ENCODE peak calls at places on chromosome 6, in five cellular contexts. One of them, this sample, is unnamed.

GRCh38 chr6:164693934-164694333 is 615.5 kb downstream of the C6orf118 start:
- DNase-seq in GM12864: no peak
- DNase-seq in A549: no peak
- DNase-seq in cardiac muscle cell: peak
- DNase-seq in fibroblast of lung: peak
- DNase-seq in this sample: no peak

GRCh38 chr6:31665501-31666336 is at the start of gene CSNK2B:
- DNase-seq in GM12864: peak
- DNase-seq in A549: peak
- DNase-seq in cardiac muscle cell: peak
- DNase-seq in fibroblast of lung: peak
- DNase-seq in this sample: peak

GRCh38 chr6:106748547-106749207 is 119.3 kb downstream of the QRSL1 start:
- DNase-seq in GM12864: no peak
- DNase-seq in A549: no peak
- DNase-seq in cardiac muscle cell: no peak
- DNase-seq in fibroblast of lung: no peak
- DNase-seq in this sample: no peak

GRCh38 chr6:98825602-98826230 is 8.7 kb upstream of the POU3F2 start:
- DNase-seq in GM12864: no peak
- DNase-seq in A549: no peak
- DNase-seq in cardiac muscle cell: no peak
- DNase-seq in fibroblast of lung: peak
- DNase-seq in this sample: no peak

GRCh38 chr6:106731144-106731842 is 101.9 kb downstream of the QRSL1 start:
- DNase-seq in GM12864: no peak
- DNase-seq in A549: peak
- DNase-seq in cardiac muscle cell: no peak
- DNase-seq in fibroblast of lung: no peak
- DNase-seq in this sample: no peak

GRCh38 chr6:128305228-128305627 is 215.2 kb downstream of the PTPRK start:
- DNase-seq in GM12864: no peak
- DNase-seq in A549: no peak
- DNase-seq in cardiac muscle cell: no peak
- DNase-seq in fibroblast of lung: peak
- DNase-seq in this sample: no peak

GRCh38 chr6:71420693-71421328 is 132.2 kb downstream of the OGFRL1 start:
- DNase-seq in GM12864: peak
- DNase-seq in A549: peak
- DNase-seq in cardiac muscle cell: peak
- DNase-seq in fibroblast of lung: peak
- DNase-seq in this sample: no peak

GRCh38 chr6:16982827-16983226 is 119.0 kb upstream of the STMND1 start:
- DNase-seq in GM12864: peak
- DNase-seq in A549: no peak
- DNase-seq in cardiac muscle cell: peak
- DNase-seq in fibroblast of lung: peak
- DNase-seq in this sample: no peak

GRCh38 chr6:156719395-156719719 is 57.8 kb upstream of the ARID1B start:
- DNase-seq in GM12864: no peak
- DNase-seq in A549: no peak
- DNase-seq in cardiac muscle cell: no peak
- DNase-seq in fibroblast of lung: no peak
- DNase-seq in this sample: no peak

GRCh38 chr6:138948028-138948427 is 40.0 kb downstream of the REPS1 start:
- DNase-seq in GM12864: no peak
- DNase-seq in A549: no peak
- DNase-seq in cardiac muscle cell: no peak
- DNase-seq in fibroblast of lung: no peak
- DNase-seq in this sample: no peak

GRCh38 chr6:1597924-1598323 is 11.8 kb upstream of the FOXC1 start:
- DNase-seq in GM12864: no peak
- DNase-seq in A549: no peak
- DNase-seq in cardiac muscle cell: peak
- DNase-seq in fibroblast of lung: no peak
- DNase-seq in this sample: no peak

GRCh38 chr6:19925533-19925932 is 88.4 kb downstream of the ID4 start:
- DNase-seq in GM12864: no peak
- DNase-seq in A549: no peak
- DNase-seq in cardiac muscle cell: no peak
- DNase-seq in fibroblast of lung: no peak
- DNase-seq in this sample: no peak

GRCh38 chr6:122438975-122439374 is 32.6 kb downstream of the SERINC1 start:
- DNase-seq in GM12864: no peak
- DNase-seq in A549: no peak
- DNase-seq in cardiac muscle cell: no peak
- DNase-seq in fibroblast of lung: no peak
- DNase-seq in this sample: no peak

GRCh38 chr6:130593200-130593599 is 227.4 kb downstream of the TMEM200A start:
- DNase-seq in GM12864: no peak
- DNase-seq in A549: no peak
- DNase-seq in cardiac muscle cell: no peak
- DNase-seq in fibroblast of lung: no peak
- DNase-seq in this sample: no peak

GRCh38 chr6:19210849-19211590 is 626.1 kb upstream of the ID4 start:
- DNase-seq in GM12864: no peak
- DNase-seq in A549: peak
- DNase-seq in cardiac muscle cell: peak
- DNase-seq in fibroblast of lung: no peak
- DNase-seq in this sample: no peak

GRCh38 chr6:105326838-105327745 is 75.8 kb downstream of the PREP start:
- DNase-seq in GM12864: no peak
- DNase-seq in A549: peak
- DNase-seq in cardiac muscle cell: no peak
- DNase-seq in fibroblast of lung: peak
- DNase-seq in this sample: no peak

GRCh38 chr6:24581084-24581669 is 64.8 kb downstream of the KIAA0319 start:
- DNase-seq in GM12864: peak
- DNase-seq in A549: peak
- DNase-seq in cardiac muscle cell: peak
- DNase-seq in fibroblast of lung: peak
- DNase-seq in this sample: peak

GRCh38 chr6:11341867-11342266 is 109.4 kb upstream of the NEDD9 start:
- DNase-seq in GM12864: no peak
- DNase-seq in A549: no peak
- DNase-seq in cardiac muscle cell: peak
- DNase-seq in fibroblast of lung: peak
- DNase-seq in this sample: no peak

GRCh38 chr6:138087549-138087948 is 19.7 kb downstream of the PERP start:
- DNase-seq in GM12864: no peak
- DNase-seq in A549: peak
- DNase-seq in cardiac muscle cell: no peak
- DNase-seq in fibroblast of lung: peak
- DNase-seq in this sample: no peak

GRCh38 chr6:161374971-161375873 is 101.4 kb upstream of the AGPAT4 start:
- DNase-seq in GM12864: no peak
- DNase-seq in A549: peak
- DNase-seq in cardiac muscle cell: peak
- DNase-seq in fibroblast of lung: peak
- DNase-seq in this sample: no peak

GRCh38 chr6:52361347-52361944 is 505 bp upstream of the PAQR8 start:
- DNase-seq in GM12864: no peak
- DNase-seq in A549: no peak
- DNase-seq in cardiac muscle cell: no peak
- DNase-seq in fibroblast of lung: peak
- DNase-seq in this sample: peak

GRCh38 chr6:68826501-68826900 is 191.4 kb downstream of the ADGRB3 start:
- DNase-seq in GM12864: no peak
- DNase-seq in A549: no peak
- DNase-seq in cardiac muscle cell: peak
- DNase-seq in fibroblast of lung: peak
- DNase-seq in this sample: no peak

GRCh38 chr6:105051941-105052471 is 95.1 kb downstream of the LIN28B start:
- DNase-seq in GM12864: no peak
- DNase-seq in A549: peak
- DNase-seq in cardiac muscle cell: peak
- DNase-seq in fibroblast of lung: peak
- DNase-seq in this sample: no peak

GRCh38 chr6:14002176-14002947 is 77.6 kb downstream of the RNF182 start:
- DNase-seq in GM12864: no peak
- DNase-seq in A549: no peak
- DNase-seq in cardiac muscle cell: no peak
- DNase-seq in fibroblast of lung: no peak
- DNase-seq in this sample: no peak

GRCh38 chr6:30682181-30683117 is 4.0 kb downstream of the PPP1R18 start:
- DNase-seq in GM12864: peak
- DNase-seq in A549: peak
- DNase-seq in cardiac muscle cell: peak
- DNase-seq in fibroblast of lung: peak
- DNase-seq in this sample: peak

GRCh38 chr6:133952815-133953633 is at the start of gene TBPL1:
- DNase-seq in GM12864: peak
- DNase-seq in A549: peak
- DNase-seq in cardiac muscle cell: peak
- DNase-seq in fibroblast of lung: peak
- DNase-seq in this sample: peak

GRCh38 chr6:133955136-133955576 is 2.1 kb downstream of the TBPL1 start:
- DNase-seq in GM12864: no peak
- DNase-seq in A549: no peak
- DNase-seq in cardiac muscle cell: no peak
- DNase-seq in fibroblast of lung: no peak
- DNase-seq in this sample: no peak

GRCh38 chr6:133951227-133951626 is 1.8 kb upstream of the TBPL1 start:
- DNase-seq in GM12864: no peak
- DNase-seq in A549: no peak
- DNase-seq in cardiac muscle cell: no peak
- DNase-seq in fibroblast of lung: no peak
- DNase-seq in this sample: no peak

GRCh38 chr6:133953634-133954415 is 801 bp downstream of the TBPL1 start:
- DNase-seq in GM12864: no peak
- DNase-seq in A549: no peak
- DNase-seq in cardiac muscle cell: no peak
- DNase-seq in fibroblast of lung: no peak
- DNase-seq in this sample: no peak

GRCh38 chr6:133951881-133952814 is 876 bp upstream of the TBPL1 start:
- DNase-seq in GM12864: peak
- DNase-seq in A549: peak
- DNase-seq in cardiac muscle cell: peak
- DNase-seq in fibroblast of lung: peak
- DNase-seq in this sample: peak
- TF ChIP-seq CTCF in GM12864: peak
- TF ChIP-seq CTCF in A549: no peak
- TF ChIP-seq CTCF in cardiac muscle cell: peak
- TF ChIP-seq CTCF in fibroblast of lung: peak
- TF ChIP-seq CTCF in this sample: peak

DNA sequence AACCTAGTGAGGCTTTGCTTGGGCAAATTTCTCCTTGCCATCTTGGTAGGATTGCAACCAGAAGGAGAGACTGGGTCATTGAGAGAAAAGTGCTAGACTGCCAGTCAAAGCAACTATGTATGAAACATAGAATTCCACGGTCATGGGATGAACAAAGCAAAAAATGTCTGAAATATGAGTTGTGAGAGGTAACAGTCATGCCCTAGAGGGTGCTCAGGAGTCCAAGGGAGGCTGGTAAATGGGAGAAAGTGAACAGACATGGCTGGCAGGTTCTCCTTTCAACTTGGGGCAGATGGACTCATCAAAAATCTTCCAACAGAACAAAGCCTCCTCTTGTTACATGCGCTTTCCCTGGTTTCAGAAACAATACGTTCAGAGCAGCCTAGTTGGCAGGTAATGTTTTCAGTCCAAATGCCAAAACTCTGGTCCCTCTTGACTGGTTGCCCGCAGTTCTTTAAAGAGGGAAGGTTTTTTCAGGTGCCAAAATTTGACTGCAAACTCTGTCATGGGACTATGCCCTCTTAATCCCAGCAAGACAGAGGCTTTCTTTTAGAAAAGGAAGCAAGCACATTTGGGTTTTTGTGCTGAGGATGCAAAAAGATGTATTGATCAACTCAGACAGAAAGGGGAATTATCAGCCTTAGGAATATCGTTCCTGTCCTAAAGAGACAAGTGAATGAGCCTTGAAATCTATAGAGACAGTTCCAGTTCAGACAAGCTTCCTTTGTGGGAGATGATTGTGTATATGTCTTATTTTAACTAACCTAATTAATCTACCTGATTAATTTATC is 68.5 kb upstream of the SASH1 start:
- DNase-seq in GM12864: no peak
- DNase-seq in A549: no peak
- DNase-seq in cardiac muscle cell: no peak
- DNase-seq in fibroblast of lung: no peak
- DNase-seq in this sample: no peak
- TF ChIP-seq CTCF in GM12864: no peak
- TF ChIP-seq CTCF in A549: no peak
- TF ChIP-seq CTCF in cardiac muscle cell: peak
- TF ChIP-seq CTCF in fibroblast of lung: no peak
- TF ChIP-seq CTCF in this sample: no peak

DNA sequence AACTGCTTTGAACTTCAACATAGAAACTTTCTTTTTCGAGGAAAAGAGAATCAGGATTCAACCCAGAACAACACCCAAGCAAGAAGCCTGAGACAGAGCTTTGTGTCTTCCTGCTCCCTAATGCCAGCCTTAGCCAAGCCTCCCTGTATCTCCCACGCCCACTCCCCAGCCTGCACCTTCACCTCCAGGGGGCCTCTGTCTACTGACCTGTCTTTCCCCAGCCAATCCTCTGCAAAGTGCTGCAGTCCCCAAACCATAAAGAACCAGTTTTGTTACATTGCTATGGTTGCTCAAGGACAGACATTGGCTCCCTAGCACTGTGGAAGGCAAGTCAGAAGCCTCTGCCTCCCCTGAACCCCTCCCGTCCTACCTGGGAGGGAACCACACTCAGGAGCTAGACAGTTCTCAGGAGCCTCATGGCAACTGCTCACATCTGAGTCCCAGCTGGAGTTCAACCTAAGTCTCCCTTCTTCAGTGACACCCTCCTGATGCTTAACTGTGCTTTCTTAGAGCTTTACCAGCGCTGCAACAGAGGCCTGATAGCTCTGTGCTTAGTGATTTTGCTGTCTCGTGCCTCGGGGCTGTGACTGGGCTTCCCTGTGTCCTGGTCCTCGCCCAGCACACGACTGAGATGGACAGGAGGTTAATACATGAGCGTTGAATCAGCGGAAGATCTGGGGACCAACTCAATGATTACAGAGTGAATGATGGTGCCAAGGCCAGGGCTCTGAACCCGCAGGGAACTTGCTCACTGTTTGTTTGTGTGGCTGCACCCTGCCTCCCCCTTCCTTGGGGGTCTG is 101.5 kb upstream of the DUSP22 start:
- DNase-seq in GM12864: no peak
- DNase-seq in A549: no peak
- DNase-seq in cardiac muscle cell: no peak
- DNase-seq in fibroblast of lung: no peak
- DNase-seq in this sample: no peak
- TF ChIP-seq CTCF in GM12864: peak
- TF ChIP-seq CTCF in A549: no peak
- TF ChIP-seq CTCF in cardiac muscle cell: no peak
- TF ChIP-seq CTCF in fibroblast of lung: no peak
- TF ChIP-seq CTCF in this sample: no peak

DNA sequence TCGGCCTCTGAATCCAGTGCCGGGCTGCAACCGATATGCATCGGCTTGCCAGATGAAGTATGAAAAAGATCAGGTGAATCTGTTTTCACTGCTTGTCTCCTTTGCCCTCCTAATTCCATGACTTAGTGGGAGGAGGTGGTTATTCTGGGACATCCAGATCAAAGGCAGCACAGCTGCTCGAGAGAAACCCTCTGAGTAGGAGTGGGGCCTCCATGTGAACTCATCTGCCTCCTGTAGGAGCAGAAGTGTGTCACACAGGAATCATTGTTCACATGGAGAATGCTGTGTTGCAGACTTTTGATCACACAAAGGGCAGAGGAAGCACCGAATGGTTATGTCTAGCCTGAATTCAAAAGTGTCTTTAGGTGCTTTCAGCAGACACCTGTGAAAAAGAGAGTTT is 73.1 kb upstream of the SLC22A1 start:
- DNase-seq in GM12864: no peak
- DNase-seq in A549: no peak
- DNase-seq in cardiac muscle cell: no peak
- DNase-seq in fibroblast of lung: no peak
- DNase-seq in this sample: no peak
- TF ChIP-seq CTCF in GM12864: no peak
- TF ChIP-seq CTCF in A549: no peak
- TF ChIP-seq CTCF in cardiac muscle cell: no peak
- TF ChIP-seq CTCF in fibroblast of lung: no peak
- TF ChIP-seq CTCF in this sample: no peak

This sample was measured in natural killer cell.